ENCODE peak calls at places on chromosome X, in five cellular contexts. One of them, this sample, is unnamed.

GRCh38 chrX:150587585-150588503 is 19.4 kb downstream of the MTM1 start:
- DNase-seq in mammary epithelial cell: no peak
- DNase-seq in amygdala: no peak
- DNase-seq in GM20000: peak
- DNase-seq in AG04449: no peak
- DNase-seq in this sample: no peak

GRCh38 chrX:50035119-50035518 is 112.7 kb downstream of the CLCN5 start:
- DNase-seq in mammary epithelial cell: no peak
- DNase-seq in amygdala: no peak
- DNase-seq in GM20000: no peak
- DNase-seq in AG04449: no peak
- DNase-seq in this sample: no peak

GRCh38 chrX:12903646-12904045 is 2.8 kb upstream of the TLR8 start:
- DNase-seq in mammary epithelial cell: no peak
- DNase-seq in amygdala: no peak
- DNase-seq in GM20000: no peak
- DNase-seq in AG04449: no peak
- DNase-seq in this sample: no peak

GRCh38 chrX:53071064-53071463 is 11.1 kb upstream of the TSPYL2 start:
- DNase-seq in mammary epithelial cell: no peak
- DNase-seq in amygdala: no peak
- DNase-seq in GM20000: no peak
- DNase-seq in AG04449: no peak
- DNase-seq in this sample: no peak

GRCh38 chrX:106696502-106696901 is 30.0 kb upstream of the RNF128 start:
- DNase-seq in mammary epithelial cell: no peak
- DNase-seq in amygdala: no peak
- DNase-seq in GM20000: no peak
- DNase-seq in AG04449: no peak
- DNase-seq in this sample: no peak

GRCh38 chrX:135275973-135276372 is 24.1 kb downstream of the ETDA start:
- DNase-seq in mammary epithelial cell: no peak
- DNase-seq in amygdala: no peak
- DNase-seq in GM20000: no peak
- DNase-seq in AG04449: no peak
- DNase-seq in this sample: no peak

GRCh38 chrX:119899125-119899524 is 3.4 kb downstream of the AKAP14 start:
- DNase-seq in mammary epithelial cell: no peak
- DNase-seq in amygdala: no peak
- DNase-seq in GM20000: no peak
- DNase-seq in AG04449: no peak
- DNase-seq in this sample: no peak

GRCh38 chrX:10922158-10922557 is 189.0 kb upstream of the HCCS start:
- DNase-seq in mammary epithelial cell: peak
- DNase-seq in amygdala: no peak
- DNase-seq in GM20000: no peak
- DNase-seq in AG04449: peak
- DNase-seq in this sample: no peak

GRCh38 chrX:40646489-40647306 is 663 bp downstream of the CXorf38 start:
- DNase-seq in mammary epithelial cell: peak
- DNase-seq in amygdala: peak
- DNase-seq in GM20000: peak
- DNase-seq in AG04449: no peak
- DNase-seq in this sample: no peak

GRCh38 chrX:31499120-31499519 is 427.3 kb upstream of the FTHL17 start:
- DNase-seq in mammary epithelial cell: peak
- DNase-seq in amygdala: no peak
- DNase-seq in GM20000: no peak
- DNase-seq in AG04449: no peak
- DNase-seq in this sample: no peak

GRCh38 chrX:1466232-1466661 is 13.5 kb upstream of the ASMTL start:
- DNase-seq in mammary epithelial cell: no peak
- DNase-seq in amygdala: no peak
- DNase-seq in GM20000: no peak
- DNase-seq in AG04449: no peak
- DNase-seq in this sample: no peak

GRCh38 chrX:40266490-40267333 is 169.0 kb upstream of the BCOR start:
- DNase-seq in mammary epithelial cell: peak
- DNase-seq in amygdala: peak
- DNase-seq in GM20000: peak
- DNase-seq in AG04449: no peak
- DNase-seq in this sample: peak

GRCh38 chrX:13219990-13220764 is 99.7 kb downstream of the ATXN3L start:
- DNase-seq in mammary epithelial cell: no peak
- DNase-seq in amygdala: no peak
- DNase-seq in GM20000: no peak
- DNase-seq in AG04449: no peak
- DNase-seq in this sample: no peak

GRCh38 chrX:122135070-122135469 is 1049.0 kb upstream of the GRIA3 start:
- DNase-seq in mammary epithelial cell: no peak
- DNase-seq in amygdala: no peak
- DNase-seq in GM20000: no peak
- DNase-seq in AG04449: no peak
- DNase-seq in this sample: no peak

GRCh38 chrX:121987163-121987562 is 939.8 kb downstream of the GLUD2 start:
- DNase-seq in mammary epithelial cell: no peak
- DNase-seq in amygdala: no peak
- DNase-seq in GM20000: no peak
- DNase-seq in AG04449: no peak
- DNase-seq in this sample: no peak

GRCh38 chrX:30302957-30303356 is 6.2 kb downstream of the NR0B1 start:
- DNase-seq in mammary epithelial cell: peak
- DNase-seq in amygdala: no peak
- DNase-seq in GM20000: no peak
- DNase-seq in AG04449: no peak
- DNase-seq in this sample: no peak

GRCh38 chrX:48083212-48083611 is 11.8 kb upstream of the ZNF630 start:
- DNase-seq in mammary epithelial cell: peak
- DNase-seq in amygdala: no peak
- DNase-seq in GM20000: peak
- DNase-seq in AG04449: no peak
- DNase-seq in this sample: peak

GRCh38 chrX:81174286-81174685 is 27.4 kb downstream of the HMGN5 start:
- DNase-seq in mammary epithelial cell: peak
- DNase-seq in amygdala: no peak
- DNase-seq in GM20000: peak
- DNase-seq in AG04449: no peak
- DNase-seq in this sample: no peak

GRCh38 chrX:17805120-17805519 is 56.0 kb downstream of the RAI2 start:
- DNase-seq in mammary epithelial cell: no peak
- DNase-seq in amygdala: no peak
- DNase-seq in GM20000: no peak
- DNase-seq in AG04449: no peak
- DNase-seq in this sample: no peak

GRCh38 chrX:154021131-154021611 is 1.5 kb upstream of the IRAK1 start:
- DNase-seq in mammary epithelial cell: no peak
- DNase-seq in amygdala: no peak
- DNase-seq in GM20000: peak
- DNase-seq in AG04449: no peak
- DNase-seq in this sample: no peak

GRCh38 chrX:39418936-39419659 is 617.8 kb downstream of the MID1IP1 start:
- DNase-seq in mammary epithelial cell: no peak
- DNase-seq in amygdala: no peak
- DNase-seq in GM20000: no peak
- DNase-seq in AG04449: no peak
- DNase-seq in this sample: no peak

GRCh38 chrX:125295337-125295736 is 24.3 kb upstream of the TEX13C start:
- DNase-seq in mammary epithelial cell: no peak
- DNase-seq in amygdala: no peak
- DNase-seq in GM20000: no peak
- DNase-seq in AG04449: no peak
- DNase-seq in this sample: no peak

GRCh38 chrX:130147631-130148030 is 18.0 kb downstream of the AIFM1 start:
- DNase-seq in mammary epithelial cell: no peak
- DNase-seq in amygdala: no peak
- DNase-seq in GM20000: no peak
- DNase-seq in AG04449: no peak
- DNase-seq in this sample: no peak

GRCh38 chrX:48569958-48570357 is 4.3 kb upstream of the RBM3 start:
- DNase-seq in mammary epithelial cell: peak
- DNase-seq in amygdala: no peak
- DNase-seq in GM20000: peak
- DNase-seq in AG04449: no peak
- DNase-seq in this sample: no peak

GRCh38 chrX:38561951-38562719 is 793 bp downstream of the TSPAN7 start:
- DNase-seq in mammary epithelial cell: no peak
- DNase-seq in amygdala: no peak
- DNase-seq in GM20000: no peak
- DNase-seq in AG04449: no peak
- DNase-seq in this sample: peak

GRCh38 chrX:2863646-2864045 is 34.9 kb downstream of the GYG2 start:
- DNase-seq in mammary epithelial cell: peak
- DNase-seq in amygdala: no peak
- DNase-seq in GM20000: no peak
- DNase-seq in AG04449: peak
- DNase-seq in this sample: no peak

GRCh38 chrX:86133761-86134160 is 14.5 kb upstream of the DACH2 start:
- DNase-seq in mammary epithelial cell: no peak
- DNase-seq in amygdala: no peak
- DNase-seq in GM20000: no peak
- DNase-seq in AG04449: no peak
- DNase-seq in this sample: no peak

GRCh38 chrX:23118890-23119527 is 119.2 kb downstream of the DDX53 start:
- DNase-seq in mammary epithelial cell: no peak
- DNase-seq in amygdala: no peak
- DNase-seq in GM20000: no peak
- DNase-seq in AG04449: no peak
- DNase-seq in this sample: no peak

GRCh38 chrX:150548684-150549083 is 19.7 kb upstream of the MTM1 start:
- DNase-seq in mammary epithelial cell: peak
- DNase-seq in amygdala: no peak
- DNase-seq in GM20000: no peak
- DNase-seq in AG04449: no peak
- DNase-seq in this sample: no peak

GRCh38 chrX:153954618-153955450 is 10.4 kb upstream of the RENBP start:
- DNase-seq in mammary epithelial cell: no peak
- DNase-seq in amygdala: no peak
- DNase-seq in GM20000: no peak
- DNase-seq in AG04449: no peak
- DNase-seq in this sample: peak

GRCh38 chrX:786441-786881 is 155.9 kb downstream of the SHOX start:
- DNase-seq in mammary epithelial cell: no peak
- DNase-seq in amygdala: no peak
- DNase-seq in GM20000: no peak
- DNase-seq in AG04449: no peak
- DNase-seq in this sample: no peak

GRCh38 chrX:16162391-16162790 is 4.9 kb upstream of the MAGEB17 start:
- DNase-seq in mammary epithelial cell: no peak
- DNase-seq in amygdala: no peak
- DNase-seq in GM20000: no peak
- DNase-seq in AG04449: no peak
- DNase-seq in this sample: no peak

GRCh38 chrX:78708830-78709229 is 38.7 kb upstream of the LPAR4 start:
- DNase-seq in mammary epithelial cell: no peak
- DNase-seq in amygdala: no peak
- DNase-seq in GM20000: no peak
- DNase-seq in AG04449: no peak
- DNase-seq in this sample: no peak